ENCODE peak calls at places on chromosomes 4 and X, in nine cellular contexts. One of them, this sample, is unnamed.

GRCh38 chrX:55187281-55187680 is 32.9 kb upstream of the PAGE5 start:
- DNase-seq in breast epithelium: no peak
- DNase-seq in ascending aorta: no peak
- DNase-seq in right lobe of liver: no peak
- DNase-seq in heart right ventricle: no peak
- DNase-seq in pancreas: no peak
- DNase-seq in keratinocyte: no peak
- DNase-seq in SK-N-SH: no peak
- DNase-seq in HCT116: no peak
- DNase-seq in this sample: no peak

GRCh38 chr4:3736290-3736689 is 29.9 kb upstream of the ADRA2C start:
- DNase-seq in breast epithelium: no peak
- DNase-seq in ascending aorta: no peak
- DNase-seq in right lobe of liver: no peak
- DNase-seq in heart right ventricle: no peak
- DNase-seq in pancreas: no peak
- DNase-seq in keratinocyte: no peak
- DNase-seq in SK-N-SH: no peak
- DNase-seq in HCT116: no peak
- DNase-seq in this sample: no peak

GRCh38 chr4:176123710-176124407 is 58.2 kb downstream of the WDR17 start:
- DNase-seq in breast epithelium: no peak
- DNase-seq in ascending aorta: no peak
- DNase-seq in right lobe of liver: no peak
- DNase-seq in heart right ventricle: no peak
- DNase-seq in pancreas: peak; percentile 6
- DNase-seq in keratinocyte: no peak
- DNase-seq in SK-N-SH: peak; percentile 22
- DNase-seq in HCT116: peak; percentile 26
- DNase-seq in this sample: no peak

GRCh38 chrX:97666890-97667289 is 783.2 kb downstream of the RPA4 start:
- DNase-seq in breast epithelium: no peak
- DNase-seq in ascending aorta: no peak
- DNase-seq in right lobe of liver: no peak
- DNase-seq in heart right ventricle: no peak
- DNase-seq in pancreas: peak; percentile 10
- DNase-seq in keratinocyte: no peak
- DNase-seq in SK-N-SH: no peak
- DNase-seq in HCT116: no peak
- DNase-seq in this sample: no peak

GRCh38 chr4:145739840-145740239 is 59.9 kb downstream of the C4orf51 start:
- DNase-seq in breast epithelium: no peak
- DNase-seq in ascending aorta: no peak
- DNase-seq in right lobe of liver: no peak
- DNase-seq in heart right ventricle: no peak
- DNase-seq in pancreas: no peak
- DNase-seq in keratinocyte: no peak
- DNase-seq in SK-N-SH: no peak
- DNase-seq in HCT116: no peak
- DNase-seq in this sample: no peak

GRCh38 chr4:37876156-37876555 is 14.7 kb upstream of the TBC1D1 start:
- DNase-seq in breast epithelium: no peak
- DNase-seq in ascending aorta: no peak
- DNase-seq in right lobe of liver: no peak
- DNase-seq in heart right ventricle: no peak
- DNase-seq in pancreas: no peak
- DNase-seq in keratinocyte: no peak
- DNase-seq in SK-N-SH: no peak
- DNase-seq in HCT116: no peak
- DNase-seq in this sample: no peak

GRCh38 chrX:74540635-74541249 is 73.7 kb downstream of the RLIM start:
- DNase-seq in breast epithelium: no peak
- DNase-seq in ascending aorta: no peak
- DNase-seq in right lobe of liver: no peak
- DNase-seq in heart right ventricle: no peak
- DNase-seq in pancreas: no peak
- DNase-seq in keratinocyte: no peak
- DNase-seq in SK-N-SH: no peak
- DNase-seq in HCT116: no peak
- DNase-seq in this sample: no peak

GRCh38 chr4:139171878-139172691 is 4.9 kb downstream of the ELF2 start:
- DNase-seq in breast epithelium: no peak
- DNase-seq in ascending aorta: no peak
- DNase-seq in right lobe of liver: no peak
- DNase-seq in heart right ventricle: no peak
- DNase-seq in pancreas: no peak
- DNase-seq in keratinocyte: no peak
- DNase-seq in SK-N-SH: no peak
- DNase-seq in HCT116: no peak
- DNase-seq in this sample: no peak

GRCh38 chrX:38880460-38880859 is 79.2 kb downstream of the MID1IP1 start:
- DNase-seq in breast epithelium: no peak
- DNase-seq in ascending aorta: no peak
- DNase-seq in right lobe of liver: no peak
- DNase-seq in heart right ventricle: no peak
- DNase-seq in pancreas: no peak
- DNase-seq in keratinocyte: no peak
- DNase-seq in SK-N-SH: no peak
- DNase-seq in HCT116: no peak
- DNase-seq in this sample: no peak

GRCh38 chrX:56726609-56727008 is 2.4 kb upstream of the NBDY start:
- DNase-seq in breast epithelium: no peak
- DNase-seq in ascending aorta: no peak
- DNase-seq in right lobe of liver: no peak
- DNase-seq in heart right ventricle: no peak
- DNase-seq in pancreas: peak; percentile 2
- DNase-seq in keratinocyte: no peak
- DNase-seq in SK-N-SH: peak; percentile 19
- DNase-seq in HCT116: no peak
- DNase-seq in this sample: peak; percentile 18

GRCh38 chrX:29138003-29138402 is 550.8 kb downstream of the IL1RAPL1 start:
- DNase-seq in breast epithelium: no peak
- DNase-seq in ascending aorta: no peak
- DNase-seq in right lobe of liver: no peak
- DNase-seq in heart right ventricle: no peak
- DNase-seq in pancreas: no peak
- DNase-seq in keratinocyte: no peak
- DNase-seq in SK-N-SH: no peak
- DNase-seq in HCT116: no peak
- DNase-seq in this sample: no peak

GRCh38 chrX:102832661-102833060 is 104.4 kb upstream of the RAB40AL start:
- DNase-seq in breast epithelium: no peak
- DNase-seq in ascending aorta: no peak
- DNase-seq in right lobe of liver: no peak
- DNase-seq in heart right ventricle: no peak
- DNase-seq in pancreas: no peak
- DNase-seq in keratinocyte: no peak
- DNase-seq in SK-N-SH: peak; percentile 5
- DNase-seq in HCT116: no peak
- DNase-seq in this sample: no peak

GRCh38 chr4:13733817-13734216 is 106.3 kb upstream of the BOD1L1 start:
- DNase-seq in breast epithelium: no peak
- DNase-seq in ascending aorta: no peak
- DNase-seq in right lobe of liver: no peak
- DNase-seq in heart right ventricle: no peak
- DNase-seq in pancreas: no peak
- DNase-seq in keratinocyte: no peak
- DNase-seq in SK-N-SH: peak; percentile 30
- DNase-seq in HCT116: no peak
- DNase-seq in this sample: no peak

GRCh38 chr4:38078590-38079381 is 118.6 kb downstream of the PTTG2 start:
- DNase-seq in breast epithelium: no peak
- DNase-seq in ascending aorta: no peak
- DNase-seq in right lobe of liver: no peak
- DNase-seq in heart right ventricle: no peak
- DNase-seq in pancreas: no peak
- DNase-seq in keratinocyte: no peak
- DNase-seq in SK-N-SH: no peak
- DNase-seq in HCT116: no peak
- DNase-seq in this sample: no peak

GRCh38 chrX:70422886-70423336 is at the start of gene GDPD2:
- DNase-seq in breast epithelium: no peak
- DNase-seq in ascending aorta: no peak
- DNase-seq in right lobe of liver: no peak
- DNase-seq in heart right ventricle: no peak
- DNase-seq in pancreas: peak; percentile 8
- DNase-seq in keratinocyte: no peak
- DNase-seq in SK-N-SH: peak; percentile 46
- DNase-seq in HCT116: no peak
- DNase-seq in this sample: no peak

GRCh38 chrX:20056704-20057103 is 60.0 kb downstream of the MAP7D2 start:
- DNase-seq in breast epithelium: no peak
- DNase-seq in ascending aorta: no peak
- DNase-seq in right lobe of liver: no peak
- DNase-seq in heart right ventricle: no peak
- DNase-seq in pancreas: no peak
- DNase-seq in keratinocyte: no peak
- DNase-seq in SK-N-SH: no peak
- DNase-seq in HCT116: no peak
- DNase-seq in this sample: no peak

GRCh38 chr4:86818211-86818610 is 31.0 kb downstream of the SLC10A6 start:
- DNase-seq in breast epithelium: no peak
- DNase-seq in ascending aorta: no peak
- DNase-seq in right lobe of liver: no peak
- DNase-seq in heart right ventricle: no peak
- DNase-seq in pancreas: no peak
- DNase-seq in keratinocyte: no peak
- DNase-seq in SK-N-SH: no peak
- DNase-seq in HCT116: no peak
- DNase-seq in this sample: no peak
- H3K4me3 ChIP-seq in breast epithelium: no peak overlapping the region
- H3K4me3 ChIP-seq in ascending aorta: no peak overlapping the region
- H3K4me3 ChIP-seq in right lobe of liver: no peak overlapping the region
- H3K4me3 ChIP-seq in heart right ventricle: no peak overlapping the region
- H3K4me3 ChIP-seq in pancreas: no peak overlapping the region
- H3K4me3 ChIP-seq in keratinocyte: no peak overlapping the region
- H3K4me3 ChIP-seq in SK-N-SH: no peak overlapping the region
- H3K4me3 ChIP-seq in HCT116: no peak overlapping the region
- H3K4me3 ChIP-seq in this sample: no peak overlapping the region

GRCh38 chr4:8199594-8200301 is 658 bp downstream of the SH3TC1 start:
- DNase-seq in breast epithelium: no peak
- DNase-seq in ascending aorta: no peak
- DNase-seq in right lobe of liver: peak; percentile 83
- DNase-seq in heart right ventricle: no peak
- DNase-seq in pancreas: peak; percentile 48
- DNase-seq in keratinocyte: no peak
- DNase-seq in SK-N-SH: no peak
- DNase-seq in HCT116: no peak
- DNase-seq in this sample: no peak
- H3K4me1 ChIP-seq in breast epithelium: no peaks in the 10 kb centered on the region
- H3K4me1 ChIP-seq in ascending aorta: peaks cover 8% of the 10 kb centered on the region
- H3K4me1 ChIP-seq in right lobe of liver: no peaks in the 10 kb centered on the region
- H3K4me1 ChIP-seq in heart right ventricle: peaks cover 43% of the 10 kb centered on the region
- H3K4me1 ChIP-seq in pancreas: peaks cover 37% of the 10 kb centered on the region
- H3K4me1 ChIP-seq in keratinocyte: peaks cover 41% of the 10 kb centered on the region
- H3K4me1 ChIP-seq in SK-N-SH: peaks cover 58% of the 10 kb centered on the region
- H3K4me1 ChIP-seq in HCT116: peaks cover 36% of the 10 kb centered on the region
- H3K4me1 ChIP-seq in this sample: peaks cover 47% of the 10 kb centered on the region

DNA sequence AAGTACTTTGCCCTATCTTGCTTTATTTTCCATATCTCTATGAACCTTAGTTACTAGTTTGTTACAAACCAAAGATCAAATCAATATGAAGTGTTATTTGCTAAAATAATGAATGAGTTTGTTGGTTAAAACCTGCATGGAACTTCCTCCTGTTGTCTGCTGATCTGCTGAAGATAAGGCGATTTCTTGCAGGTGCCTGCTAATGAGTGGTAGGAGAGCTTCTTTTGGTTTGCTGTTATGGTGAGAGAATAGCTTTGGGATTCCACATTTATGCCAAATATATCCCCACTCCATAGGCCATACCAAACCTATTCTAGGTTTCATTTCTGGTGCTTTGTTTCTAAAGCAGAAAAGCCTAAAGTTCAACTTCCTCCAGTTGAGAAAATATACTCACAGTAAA is 103.8 kb upstream of the PCDH10 start:
- DNase-seq in breast epithelium: no peak
- DNase-seq in ascending aorta: no peak
- DNase-seq in right lobe of liver: no peak
- DNase-seq in heart right ventricle: no peak
- DNase-seq in pancreas: no peak
- DNase-seq in keratinocyte: no peak
- DNase-seq in SK-N-SH: no peak
- DNase-seq in HCT116: no peak
- DNase-seq in this sample: no peak
- TF ChIP-seq CTCF in breast epithelium: no peak
- TF ChIP-seq CTCF in ascending aorta: no peak
- TF ChIP-seq CTCF in right lobe of liver: no peak
- TF ChIP-seq CTCF in heart right ventricle: no peak
- TF ChIP-seq CTCF in pancreas: no peak
- TF ChIP-seq CTCF in keratinocyte: no peak
- TF ChIP-seq CTCF in SK-N-SH: no peak
- TF ChIP-seq CTCF in HCT116: no peak
- TF ChIP-seq CTCF in this sample: no peak

GRCh38 chr4:36244257-36245084 is at the start of gene ARAP2:
- DNase-seq in breast epithelium: peak; percentile 53
- DNase-seq in ascending aorta: no peak
- DNase-seq in right lobe of liver: peak; percentile 77
- DNase-seq in heart right ventricle: peak; percentile 45
- DNase-seq in pancreas: peak; percentile 70
- DNase-seq in keratinocyte: no peak
- DNase-seq in SK-N-SH: peak; percentile 19
- DNase-seq in HCT116: peak; percentile 61
- DNase-seq in this sample: peak; percentile 79
- H3K4me3 ChIP-seq in breast epithelium: peak within 1 kb of the TSS; percentile 82
- H3K4me3 ChIP-seq in ascending aorta: peak within 1 kb of the TSS; percentile 71
- H3K4me3 ChIP-seq in right lobe of liver: peak within 1 kb of the TSS; percentile 71
- H3K4me3 ChIP-seq in heart right ventricle: peak within 1 kb of the TSS; percentile 73
- H3K4me3 ChIP-seq in pancreas: peak within 1 kb of the TSS; percentile 72
- H3K4me3 ChIP-seq in keratinocyte: peak within 1 kb of the TSS; percentile 97
- H3K4me3 ChIP-seq in SK-N-SH: peak within 1 kb of the TSS; percentile 29
- H3K4me3 ChIP-seq in HCT116: peak within 1 kb of the TSS; percentile 78
- H3K4me3 ChIP-seq in this sample: peak within 1 kb of the TSS; percentile 93

GRCh38 chr4:2241003-2241402 is 918 bp downstream of the HAUS3 start:
- DNase-seq in breast epithelium: no peak
- DNase-seq in ascending aorta: no peak
- DNase-seq in right lobe of liver: no peak
- DNase-seq in heart right ventricle: no peak
- DNase-seq in pancreas: no peak
- DNase-seq in keratinocyte: no peak
- DNase-seq in SK-N-SH: no peak
- DNase-seq in HCT116: no peak
- DNase-seq in this sample: no peak
- H3K4me1 ChIP-seq in breast epithelium: peaks cover 16% of the 10 kb centered on the region
- H3K4me1 ChIP-seq in ascending aorta: peaks cover 6% of the 10 kb centered on the region
- H3K4me1 ChIP-seq in right lobe of liver: no peaks in the 10 kb centered on the region
- H3K4me1 ChIP-seq in heart right ventricle: peaks cover 47% of the 10 kb centered on the region
- H3K4me1 ChIP-seq in pancreas: peaks cover 12% of the 10 kb centered on the region
- H3K4me1 ChIP-seq in keratinocyte: peaks cover 20% of the 10 kb centered on the region
- H3K4me1 ChIP-seq in SK-N-SH: peaks cover 25% of the 10 kb centered on the region
- H3K4me1 ChIP-seq in HCT116: peaks cover 27% of the 10 kb centered on the region
- H3K4me1 ChIP-seq in this sample: peaks cover 40% of the 10 kb centered on the region